ENCODE peak calls at places on chromosome 13, in nine cellular contexts. One of them, this sample, is unnamed.

GRCh38 chr13:93233997-93234416 is 7.4 kb downstream of the GPC6 start:
- DNase-seq in activated CD4-positive, alpha-beta T cell treated with anti-CD3 and anti-CD28 coated beads for 36 hours: peak
- DNase-seq in fibroblast of lung: no peak
- DNase-seq in EL: no peak
- DNase-seq in DMS79 treated with DMSO at 0.1 percent for 48 hours: no peak
- DNase-seq in neural crest cell: no peak
- DNase-seq in coronary artery: no peak
- DNase-seq in stimulated activated CD4-positive, alpha-beta T cell treated with anti-CD3 and anti-CD28 coated beads, Interleukin-2, amount 100 ng/mL, for 48 hours: no peak
- DNase-seq in stimulated activated CD8-positive, alpha-beta memory T cell treated with anti-CD3 and anti-CD28 coated beads, Interleukin-7, amount 100 ng/mL, for 4 hours: no peak
- DNase-seq in this sample: no peak

GRCh38 chr13:51778407-51778806 is 25.6 kb downstream of the DHRS12 start:
- DNase-seq in fibroblast of lung: no peak
- DNase-seq in DMS79 treated with DMSO at 0.1 percent for 48 hours: peak
- DNase-seq in stimulated activated CD8-positive, alpha-beta memory T cell treated with anti-CD3 and anti-CD28 coated beads, Interleukin-7, amount 100 ng/mL, for 4 hours: no peak
- DNase-seq in coronary artery: no peak
- DNase-seq in EL: no peak
- DNase-seq in activated CD4-positive, alpha-beta T cell treated with anti-CD3 and anti-CD28 coated beads for 36 hours: no peak
- DNase-seq in stimulated activated CD4-positive, alpha-beta T cell treated with anti-CD3 and anti-CD28 coated beads, Interleukin-2, amount 100 ng/mL, for 48 hours: no peak
- DNase-seq in neural crest cell: no peak
- DNase-seq in this sample: peak

GRCh38 chr13:34156841-34157365 is 339.0 kb downstream of the RFC3 start:
- DNase-seq in neural crest cell: no peak
- DNase-seq in stimulated activated CD8-positive, alpha-beta memory T cell treated with anti-CD3 and anti-CD28 coated beads, Interleukin-7, amount 100 ng/mL, for 4 hours: peak
- DNase-seq in stimulated activated CD4-positive, alpha-beta T cell treated with anti-CD3 and anti-CD28 coated beads, Interleukin-2, amount 100 ng/mL, for 48 hours: peak
- DNase-seq in DMS79 treated with DMSO at 0.1 percent for 48 hours: peak
- DNase-seq in fibroblast of lung: peak
- DNase-seq in activated CD4-positive, alpha-beta T cell treated with anti-CD3 and anti-CD28 coated beads for 36 hours: peak
- DNase-seq in EL: peak
- DNase-seq in coronary artery: peak
- DNase-seq in this sample: peak

GRCh38 chr13:72141845-72142470 is 275.0 kb upstream of the DACH1 start:
- DNase-seq in DMS79 treated with DMSO at 0.1 percent for 48 hours: no peak
- DNase-seq in coronary artery: no peak
- DNase-seq in neural crest cell: no peak
- DNase-seq in stimulated activated CD8-positive, alpha-beta memory T cell treated with anti-CD3 and anti-CD28 coated beads, Interleukin-7, amount 100 ng/mL, for 4 hours: no peak
- DNase-seq in fibroblast of lung: peak
- DNase-seq in stimulated activated CD4-positive, alpha-beta T cell treated with anti-CD3 and anti-CD28 coated beads, Interleukin-2, amount 100 ng/mL, for 48 hours: no peak
- DNase-seq in EL: no peak
- DNase-seq in activated CD4-positive, alpha-beta T cell treated with anti-CD3 and anti-CD28 coated beads for 36 hours: no peak
- DNase-seq in this sample: no peak

GRCh38 chr13:30690282-30691188 is 44.8 kb upstream of the ALOX5AP start:
- DNase-seq in fibroblast of lung: peak
- DNase-seq in neural crest cell: no peak
- DNase-seq in EL: peak
- DNase-seq in coronary artery: peak
- DNase-seq in activated CD4-positive, alpha-beta T cell treated with anti-CD3 and anti-CD28 coated beads for 36 hours: peak
- DNase-seq in stimulated activated CD8-positive, alpha-beta memory T cell treated with anti-CD3 and anti-CD28 coated beads, Interleukin-7, amount 100 ng/mL, for 4 hours: no peak
- DNase-seq in DMS79 treated with DMSO at 0.1 percent for 48 hours: peak
- DNase-seq in stimulated activated CD4-positive, alpha-beta T cell treated with anti-CD3 and anti-CD28 coated beads, Interleukin-2, amount 100 ng/mL, for 48 hours: no peak
- DNase-seq in this sample: peak

GRCh38 chr13:26025196-26025595 is 26.6 kb downstream of the SHISA2 start:
- DNase-seq in stimulated activated CD4-positive, alpha-beta T cell treated with anti-CD3 and anti-CD28 coated beads, Interleukin-2, amount 100 ng/mL, for 48 hours: no peak
- DNase-seq in fibroblast of lung: no peak
- DNase-seq in DMS79 treated with DMSO at 0.1 percent for 48 hours: peak
- DNase-seq in neural crest cell: no peak
- DNase-seq in stimulated activated CD8-positive, alpha-beta memory T cell treated with anti-CD3 and anti-CD28 coated beads, Interleukin-7, amount 100 ng/mL, for 4 hours: no peak
- DNase-seq in EL: no peak
- DNase-seq in coronary artery: no peak
- DNase-seq in activated CD4-positive, alpha-beta T cell treated with anti-CD3 and anti-CD28 coated beads for 36 hours: no peak
- DNase-seq in this sample: no peak

GRCh38 chr13:52345631-52346251 is 60.2 kb downstream of the THSD1 start:
- DNase-seq in stimulated activated CD4-positive, alpha-beta T cell treated with anti-CD3 and anti-CD28 coated beads, Interleukin-2, amount 100 ng/mL, for 48 hours: no peak
- DNase-seq in DMS79 treated with DMSO at 0.1 percent for 48 hours: no peak
- DNase-seq in neural crest cell: no peak
- DNase-seq in activated CD4-positive, alpha-beta T cell treated with anti-CD3 and anti-CD28 coated beads for 36 hours: no peak
- DNase-seq in EL: no peak
- DNase-seq in stimulated activated CD8-positive, alpha-beta memory T cell treated with anti-CD3 and anti-CD28 coated beads, Interleukin-7, amount 100 ng/mL, for 4 hours: no peak
- DNase-seq in coronary artery: no peak
- DNase-seq in fibroblast of lung: no peak
- DNase-seq in this sample: no peak

GRCh38 chr13:24110011-24110410 is 50.5 kb upstream of the SPATA13 start:
- DNase-seq in stimulated activated CD8-positive, alpha-beta memory T cell treated with anti-CD3 and anti-CD28 coated beads, Interleukin-7, amount 100 ng/mL, for 4 hours: no peak
- DNase-seq in stimulated activated CD4-positive, alpha-beta T cell treated with anti-CD3 and anti-CD28 coated beads, Interleukin-2, amount 100 ng/mL, for 48 hours: no peak
- DNase-seq in coronary artery: no peak
- DNase-seq in DMS79 treated with DMSO at 0.1 percent for 48 hours: no peak
- DNase-seq in EL: no peak
- DNase-seq in neural crest cell: no peak
- DNase-seq in fibroblast of lung: no peak
- DNase-seq in activated CD4-positive, alpha-beta T cell treated with anti-CD3 and anti-CD28 coated beads for 36 hours: no peak
- DNase-seq in this sample: no peak

GRCh38 chr13:66656050-66656449 is 574.1 kb downstream of the PCDH9 start:
- DNase-seq in EL: no peak
- DNase-seq in stimulated activated CD4-positive, alpha-beta T cell treated with anti-CD3 and anti-CD28 coated beads, Interleukin-2, amount 100 ng/mL, for 48 hours: no peak
- DNase-seq in DMS79 treated with DMSO at 0.1 percent for 48 hours: no peak
- DNase-seq in stimulated activated CD8-positive, alpha-beta memory T cell treated with anti-CD3 and anti-CD28 coated beads, Interleukin-7, amount 100 ng/mL, for 4 hours: no peak
- DNase-seq in fibroblast of lung: no peak
- DNase-seq in neural crest cell: no peak
- DNase-seq in coronary artery: no peak
- DNase-seq in activated CD4-positive, alpha-beta T cell treated with anti-CD3 and anti-CD28 coated beads for 36 hours: no peak
- DNase-seq in this sample: no peak

GRCh38 chr13:22428188-22428828 is 752.5 kb upstream of the SGCG start:
- DNase-seq in stimulated activated CD4-positive, alpha-beta T cell treated with anti-CD3 and anti-CD28 coated beads, Interleukin-2, amount 100 ng/mL, for 48 hours: no peak
- DNase-seq in EL: no peak
- DNase-seq in stimulated activated CD8-positive, alpha-beta memory T cell treated with anti-CD3 and anti-CD28 coated beads, Interleukin-7, amount 100 ng/mL, for 4 hours: no peak
- DNase-seq in DMS79 treated with DMSO at 0.1 percent for 48 hours: no peak
- DNase-seq in coronary artery: no peak
- DNase-seq in neural crest cell: no peak
- DNase-seq in fibroblast of lung: peak
- DNase-seq in activated CD4-positive, alpha-beta T cell treated with anti-CD3 and anti-CD28 coated beads for 36 hours: no peak
- DNase-seq in this sample: no peak

This sample was measured in NCI-H446 treated with DMSO at 0.1 percent for 48 hours.